ENCODE peak calls at places on chromosomes 7 and 10, in eight cellular contexts. P, N, T, O, I, X, V and D are unnamed samples.

GRCh38 chr10:93126484-93127052 is 52.9 kb downstream of the CYP26A1 start:
- DNase-seq in O (no peak), I (no peak), X (peak; percentile 39), N (no peak), T (no peak), V (no peak), P (no peak), D (no peak)

GRCh38 chr7:22375359-22376048 is 18.6 kb upstream of the RAPGEF5 start:
- DNase-seq in T (no peak), N (no peak), V (peak; percentile 35), I (no peak), P (no peak), O (no peak), X (no peak), D (peak; percentile 57)

GRCh38 chr10:124403548-124403947 is 15.2 kb downstream of the OAT start:
- DNase-seq in X (peak; percentile 89), V (peak; percentile 46), P (peak; percentile 95), O (no peak), N (no peak), T (no peak), I (peak; percentile 87), D (peak; percentile 79)

GRCh38 chr7:114919587-114919986 is 2.3 kb upstream of the MDFIC start:
- DNase-seq in X (no peak), I (peak; percentile 43), N (no peak), O (no peak), V (no peak), P (no peak), T (no peak), D (no peak)

GRCh38 chr7:140967438-140967837 is 42.7 kb upstream of the BRAF start:
- DNase-seq in T (no peak), V (no peak), O (no peak), I (no peak), N (no peak), P (no peak), X (no peak), D (no peak)

GRCh38 chr7:139658919-139659675 is 118.7 kb downstream of the HIPK2 start:
- DNase-seq in T (no peak), I (no peak), V (no peak), N (no peak), O (no peak), P (no peak), X (no peak), D (no peak)

GRCh38 chr7:157253850-157254249 is 83.0 kb upstream of the DNAJB6 start:
- DNase-seq in X (no peak), I (no peak), O (no peak), T (peak; percentile 74), V (no peak), N (peak; percentile 79), P (no peak), D (no peak)

GRCh38 chr10:104441601-104442000 is 88.0 kb downstream of the CFAP58 start:
- DNase-seq in N (no peak), X (no peak), I (no peak), V (peak; percentile 93), O (no peak), P (peak; percentile 97), T (no peak), D (peak; percentile 92)

GRCh38 chr7:74599251-74599650 is 58.3 kb upstream of the GTF2I start:
- DNase-seq in X (no peak), V (no peak), I (peak; percentile 86), O (no peak), T (no peak), N (no peak), P (no peak), D (no peak)

GRCh38 chr7:82675396-82675795 is 231.8 kb upstream of the CACNA2D1 start:
- DNase-seq in V (no peak), I (no peak), X (no peak), T (no peak), N (no peak), O (no peak), P (peak; percentile 39), D (no peak)

GRCh38 chr7:33107136-33108066 is 1.8 kb downstream of the RP9 start:
- DNase-seq in X (no peak), I (peak; percentile 63), N (no peak), P (peak; percentile 74), V (peak; percentile 28), O (no peak), T (peak; percentile 21), D (peak; percentile 49)

GRCh38 chr7:100604976-100605911 is 3.1 kb downstream of the PCOLCE start:
- DNase-seq in X (no peak), T (peak; percentile 51), O (peak; percentile 80), I (no peak), N (no peak), V (no peak), P (no peak), D (no peak)

GRCh38 chr10:35913628-35914027 is 271.5 kb upstream of the FZD8 start:
- DNase-seq in T (no peak), I (no peak), X (no peak), O (no peak), V (peak; percentile 59), P (no peak), N (no peak), D (peak; percentile 61)

GRCh38 chr7:129951076-129952011 is 1.4 kb downstream of the UBE2H start:
- DNase-seq in P (peak; percentile 37), O (no peak), I (peak; percentile 16), X (no peak), V (no peak), T (peak; percentile 60), N (no peak), D (no peak)

GRCh38 chr7:39360766-39361165 is 205.4 kb upstream of the YAE1 start:
- DNase-seq in N (no peak), V (no peak), T (no peak), P (no peak), X (no peak), O (no peak), I (no peak), D (no peak)

GRCh38 chr7:66415659-66416265 is 210.6 kb downstream of the TPST1 start:
- DNase-seq in P (no peak), N (no peak), V (peak; percentile 46), O (no peak), T (no peak), I (no peak), X (no peak), D (peak; percentile 30)

GRCh38 chr10:44105643-44106042 is 279.3 kb downstream of the CXCL12 start:
- DNase-seq in V (no peak), I (no peak), X (no peak), N (no peak), T (no peak), O (no peak), P (no peak), D (no peak)

GRCh38 chr7:116772423-116772852 is 89.9 kb upstream of the CAPZA2 start:
- DNase-seq in N (no peak), P (peak; percentile 63), V (peak; percentile 54), T (no peak), X (peak; percentile 77), O (no peak), I (no peak), D (peak; percentile 61)

GRCh38 chr10:48444266-48444665 is 137.8 kb downstream of the MAPK8 start:
- DNase-seq in I (peak; percentile 15), P (peak; percentile 77), X (peak; percentile 12), V (no peak), T (no peak), N (no peak), O (no peak), D (peak; percentile 29)

GRCh38 chr10:48445932-48446331 is 139.5 kb downstream of the MAPK8 start:
- DNase-seq in O (no peak), N (no peak), P (no peak), I (no peak), V (no peak), X (no peak), T (no peak), D (no peak)

GRCh38 chr10:48442809-48443177 is 136.3 kb downstream of the MAPK8 start:
- DNase-seq in I (no peak), T (no peak), V (no peak), N (no peak), X (no peak), P (no peak), O (no peak), D (no peak)

GRCh38 chr10:48446785-48447184 is 140.3 kb downstream of the MAPK8 start:
- DNase-seq in P (no peak), V (no peak), X (no peak), O (no peak), I (no peak), T (no peak), N (no peak), D (no peak)

GRCh38 chr10:48444861-48445841 is 138.7 kb downstream of the MAPK8 start:
- DNase-seq in T (no peak), X (no peak), N (peak; percentile 16), V (no peak), I (no peak), P (no peak), O (no peak), D (no peak)
- H3K4me3 ChIP-seq in T (no peak overlapping the region), X (no peak overlapping the region), N (no peak overlapping the region), V (no peak overlapping the region), I (no peak overlapping the region), P (no peak overlapping the region), O (no peak overlapping the region), D (no peak overlapping the region)

GRCh38 chr10:48509974-48510692 is 94.7 kb downstream of the ARHGAP22 start:
- DNase-seq in I (peak; percentile 36), V (no peak), X (no peak), T (no peak), N (no peak), O (no peak), P (peak; percentile 38), D (no peak)
- TF ChIP-seq CTCF in I (peak; percentile 34), V (no peak), X (peak; percentile 11), T (no peak), N (peak; percentile 29), O (no peak), P (peak; percentile 66), D (peak; percentile 52)

DNA sequence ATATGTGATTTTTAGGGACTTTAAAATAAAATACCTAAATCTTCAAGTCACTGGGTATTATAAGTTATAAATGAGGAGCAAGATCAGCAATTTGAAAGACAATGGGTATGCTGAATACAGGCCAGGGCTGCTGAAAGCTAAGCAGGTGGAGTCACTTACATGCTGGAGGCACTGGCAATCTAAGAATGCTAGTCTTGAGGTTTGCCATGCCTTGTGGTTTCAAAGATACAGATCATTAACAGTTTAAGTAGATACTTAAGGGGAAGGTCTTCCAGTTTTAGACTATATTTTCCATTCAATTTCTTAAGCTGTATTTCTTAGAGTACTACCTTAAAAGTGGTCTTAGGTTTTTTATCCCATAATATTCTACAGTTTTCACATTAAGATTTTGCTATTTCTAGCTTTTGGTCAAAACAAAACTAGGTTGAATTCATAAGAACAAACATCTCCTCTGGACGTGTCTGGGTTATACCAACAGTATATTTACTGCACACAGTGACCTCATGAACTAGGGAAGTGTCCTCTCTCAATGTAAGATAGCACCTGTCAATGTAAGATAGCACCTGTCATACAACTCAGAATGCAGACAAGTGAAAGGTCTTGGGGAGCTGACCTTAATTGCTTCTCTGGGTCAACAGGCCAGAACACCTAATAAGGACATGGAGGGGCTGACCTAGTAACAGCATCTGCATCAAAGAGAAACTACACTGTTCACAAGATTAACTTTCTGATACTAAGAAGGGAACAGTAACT is 2.0 kb downstream of the SRI start:
- DNase-seq in V (no peak), T (no peak), N (no peak), O (no peak), X (no peak), I (peak; percentile 92), P (no peak), D (no peak)
- H3K4me3 ChIP-seq in V (peak overlapping the region; percentile 94), T (no peak overlapping the region), N (peak overlapping the region; percentile 84), O (no peak overlapping the region), X (no peak overlapping the region), I (peak overlapping the region; percentile 80), P (peak overlapping the region; percentile 91), D (peak overlapping the region; percentile 8)

DNA sequence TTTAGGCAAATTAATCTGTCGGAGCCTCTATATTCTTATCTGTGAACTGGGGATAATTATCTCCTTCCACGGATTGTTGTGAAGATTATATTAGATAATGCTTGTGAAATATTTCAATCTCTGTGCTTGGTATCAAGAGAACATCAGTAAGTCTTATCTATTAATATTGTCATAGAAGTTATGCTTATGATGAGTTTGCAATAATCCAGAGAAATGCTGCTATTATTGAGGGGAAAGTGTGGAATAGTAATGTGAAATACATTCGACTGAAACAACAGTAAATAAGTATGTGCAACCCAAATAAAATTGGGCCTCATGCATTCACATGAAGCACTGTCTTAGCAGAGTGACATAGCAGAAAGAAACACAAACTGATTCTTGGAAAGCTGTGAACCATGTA is 13.7 kb downstream of the RHOBTB1 start:
- DNase-seq in X (no peak), O (no peak), P (no peak), I (no peak), N (no peak), V (no peak), T (no peak), D (no peak)
- TF ChIP-seq CTCF in X (no peak), O (no peak), P (no peak), I (no peak), N (no peak), V (no peak), T (no peak), D (no peak)